ENCODE peak calls at places on chromosomes 4 and X, in four cellular contexts. One of them, this sample, is unnamed.

GRCh38 chr4:145554691-145555090 is 64.5 kb upstream of the MMAA start:
- DNase-seq in fibroblast of the aortic adventitia: no peak
- DNase-seq in AG10803: no peak
- DNase-seq in HL-60: no peak
- DNase-seq in this sample: no peak

GRCh38 chr4:12459126-12459525 is 1025.0 kb downstream of the RAB28 start:
- DNase-seq in AG10803: no peak
- DNase-seq in fibroblast of the aortic adventitia: no peak
- DNase-seq in HL-60: no peak
- DNase-seq in this sample: no peak

GRCh38 chrX:57587607-57588006 is 4.2 kb upstream of the ZXDB start:
- DNase-seq in fibroblast of the aortic adventitia: no peak
- DNase-seq in AG10803: no peak
- DNase-seq in HL-60: no peak
- DNase-seq in this sample: no peak

GRCh38 chr4:141905751-141906150 is 269.4 kb downstream of the IL15 start:
- DNase-seq in fibroblast of the aortic adventitia: peak
- DNase-seq in HL-60: no peak
- DNase-seq in AG10803: peak
- DNase-seq in this sample: peak

GRCh38 chrX:132956421-132957210 is 1.8 kb downstream of the HS6ST2 start:
- DNase-seq in AG10803: no peak
- DNase-seq in HL-60: no peak
- DNase-seq in fibroblast of the aortic adventitia: no peak
- DNase-seq in this sample: no peak

GRCh38 chr4:153310793-153311192 is 33.7 kb upstream of the MND1 start:
- DNase-seq in fibroblast of the aortic adventitia: no peak
- DNase-seq in HL-60: no peak
- DNase-seq in AG10803: no peak
- DNase-seq in this sample: no peak

GRCh38 chrX:25858273-25858880 is 279.8 kb upstream of the MAGEB18 start:
- DNase-seq in AG10803: peak
- DNase-seq in fibroblast of the aortic adventitia: peak
- DNase-seq in HL-60: no peak
- DNase-seq in this sample: no peak

GRCh38 chrX:117895418-117895817 is 221.2 kb downstream of the KLHL13 start:
- DNase-seq in HL-60: no peak
- DNase-seq in AG10803: no peak
- DNase-seq in fibroblast of the aortic adventitia: no peak
- DNase-seq in this sample: no peak

GRCh38 chr4:84578540-84579409 is 4.2 kb upstream of the CDS1 start:
- DNase-seq in fibroblast of the aortic adventitia: peak
- DNase-seq in HL-60: peak
- DNase-seq in AG10803: peak
- DNase-seq in this sample: peak

GRCh38 chr4:48489683-48490011 is 405 bp upstream of the ZAR1 start:
- DNase-seq in AG10803: no peak
- DNase-seq in fibroblast of the aortic adventitia: no peak
- DNase-seq in HL-60: no peak
- DNase-seq in this sample: no peak

GRCh38 chrX:2958199-2958598 is 29.1 kb upstream of the ARSD start:
- DNase-seq in fibroblast of the aortic adventitia: no peak
- DNase-seq in AG10803: no peak
- DNase-seq in HL-60: no peak
- DNase-seq in this sample: no peak

GRCh38 chrX:135740683-135741149 is 27.3 kb downstream of the CT45A3 start:
- DNase-seq in fibroblast of the aortic adventitia: no peak
- DNase-seq in HL-60: peak
- DNase-seq in AG10803: no peak
- DNase-seq in this sample: no peak

GRCh38 chr4:172698256-172698655 is 470.4 kb upstream of the GALNT7 start:
- DNase-seq in HL-60: no peak
- DNase-seq in fibroblast of the aortic adventitia: no peak
- DNase-seq in AG10803: no peak
- DNase-seq in this sample: no peak

GRCh38 chr4:67861513-67861912 is 22.3 kb downstream of the TMPRSS11D start:
- DNase-seq in HL-60: no peak
- DNase-seq in fibroblast of the aortic adventitia: no peak
- DNase-seq in AG10803: no peak
- DNase-seq in this sample: no peak

GRCh38 chr4:17280266-17280665 is 231.6 kb downstream of the QDPR start:
- DNase-seq in HL-60: no peak
- DNase-seq in fibroblast of the aortic adventitia: no peak
- DNase-seq in AG10803: no peak
- DNase-seq in this sample: no peak
- TF ChIP-seq CTCF in HL-60: no peak
- TF ChIP-seq CTCF in fibroblast of the aortic adventitia: no peak
- TF ChIP-seq CTCF in AG10803: no peak
- TF ChIP-seq CTCF in this sample: no peak

GRCh38 chrX:109632906-109633504 is 8.0 kb upstream of the KCNE5 start:
- DNase-seq in AG10803: peak
- DNase-seq in fibroblast of the aortic adventitia: peak
- DNase-seq in HL-60: no peak
- DNase-seq in this sample: no peak
- TF ChIP-seq CTCF in AG10803: peak
- TF ChIP-seq CTCF in fibroblast of the aortic adventitia: peak
- TF ChIP-seq CTCF in HL-60: no peak
- TF ChIP-seq CTCF in this sample: peak

GRCh38 chr4:8107146-8107657 is 51.4 kb downstream of the ABLIM2 start:
- DNase-seq in HL-60: no peak
- DNase-seq in AG10803: no peak
- DNase-seq in fibroblast of the aortic adventitia: no peak
- DNase-seq in this sample: no peak

GRCh38 chr4:8108261-8108660 is 50.4 kb downstream of the ABLIM2 start:
- DNase-seq in HL-60: no peak
- DNase-seq in AG10803: no peak
- DNase-seq in fibroblast of the aortic adventitia: no peak
- DNase-seq in this sample: no peak

GRCh38 chr4:8108991-8109390 is 49.6 kb downstream of the ABLIM2 start:
- DNase-seq in HL-60: no peak
- DNase-seq in AG10803: no peak
- DNase-seq in fibroblast of the aortic adventitia: no peak
- DNase-seq in this sample: no peak

GRCh38 chr4:8110071-8110986 is 48.3 kb downstream of the ABLIM2 start:
- DNase-seq in fibroblast of the aortic adventitia: no peak
- DNase-seq in AG10803: no peak
- DNase-seq in HL-60: no peak
- DNase-seq in this sample: no peak

GRCh38 chr4:8109406-8110065 is 49.1 kb downstream of the ABLIM2 start:
- DNase-seq in HL-60: no peak
- DNase-seq in fibroblast of the aortic adventitia: no peak
- DNase-seq in AG10803: no peak
- DNase-seq in this sample: no peak
- TF ChIP-seq CTCF in HL-60: no peak
- TF ChIP-seq CTCF in fibroblast of the aortic adventitia: no peak
- TF ChIP-seq CTCF in AG10803: no peak
- TF ChIP-seq CTCF in this sample: no peak

GRCh38 chr4:122224348-122224747 is 72.2 kb downstream of the BLTP1 start:
- DNase-seq in fibroblast of the aortic adventitia: peak
- DNase-seq in HL-60: no peak
- DNase-seq in AG10803: peak
- DNase-seq in this sample: no peak
- TF ChIP-seq CTCF in fibroblast of the aortic adventitia: peak
- TF ChIP-seq CTCF in HL-60: no peak
- TF ChIP-seq CTCF in AG10803: peak
- TF ChIP-seq CTCF in this sample: peak

DNA sequence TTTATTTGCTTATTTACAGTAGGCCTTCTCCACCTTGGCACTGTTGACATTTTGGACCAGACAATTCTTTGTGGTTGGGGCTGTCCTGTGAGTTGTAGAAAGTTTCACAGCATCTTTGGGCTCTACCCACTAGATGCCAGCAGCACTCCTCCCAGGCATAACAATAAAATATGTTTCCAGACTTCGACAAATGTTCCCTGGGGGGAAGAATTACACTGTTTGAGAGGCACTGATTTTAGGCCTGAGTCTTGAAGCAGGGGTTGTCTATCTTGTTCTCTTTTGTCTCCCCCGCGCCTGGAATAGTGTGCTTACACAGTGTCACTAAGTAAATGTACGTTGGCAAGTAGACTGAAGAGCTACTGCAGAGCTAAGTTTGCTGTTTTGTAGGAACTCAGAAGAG is 254.4 kb upstream of the BOD1L1 start:
- DNase-seq in HL-60: no peak
- DNase-seq in fibroblast of the aortic adventitia: peak
- DNase-seq in AG10803: no peak
- DNase-seq in this sample: no peak
- TF ChIP-seq CTCF in HL-60: no peak
- TF ChIP-seq CTCF in fibroblast of the aortic adventitia: peak
- TF ChIP-seq CTCF in AG10803: peak
- TF ChIP-seq CTCF in this sample: peak

GRCh38 chrX:9340619-9341304 is 124.1 kb upstream of the TBL1X start:
- DNase-seq in fibroblast of the aortic adventitia: peak
- DNase-seq in HL-60: peak
- DNase-seq in AG10803: peak
- DNase-seq in this sample: no peak

GRCh38 chrX:9343971-9344370 is 120.9 kb upstream of the TBL1X start:
- DNase-seq in HL-60: no peak
- DNase-seq in fibroblast of the aortic adventitia: no peak
- DNase-seq in AG10803: no peak
- DNase-seq in this sample: no peak

GRCh38 chrX:9339603-9340569 is 125.0 kb upstream of the TBL1X start:
- DNase-seq in AG10803: no peak
- DNase-seq in HL-60: no peak
- DNase-seq in fibroblast of the aortic adventitia: peak
- DNase-seq in this sample: no peak

GRCh38 chrX:9342581-9343051 is 122.2 kb upstream of the TBL1X start:
- DNase-seq in AG10803: peak
- DNase-seq in HL-60: peak
- DNase-seq in fibroblast of the aortic adventitia: peak
- DNase-seq in this sample: no peak

DNA sequence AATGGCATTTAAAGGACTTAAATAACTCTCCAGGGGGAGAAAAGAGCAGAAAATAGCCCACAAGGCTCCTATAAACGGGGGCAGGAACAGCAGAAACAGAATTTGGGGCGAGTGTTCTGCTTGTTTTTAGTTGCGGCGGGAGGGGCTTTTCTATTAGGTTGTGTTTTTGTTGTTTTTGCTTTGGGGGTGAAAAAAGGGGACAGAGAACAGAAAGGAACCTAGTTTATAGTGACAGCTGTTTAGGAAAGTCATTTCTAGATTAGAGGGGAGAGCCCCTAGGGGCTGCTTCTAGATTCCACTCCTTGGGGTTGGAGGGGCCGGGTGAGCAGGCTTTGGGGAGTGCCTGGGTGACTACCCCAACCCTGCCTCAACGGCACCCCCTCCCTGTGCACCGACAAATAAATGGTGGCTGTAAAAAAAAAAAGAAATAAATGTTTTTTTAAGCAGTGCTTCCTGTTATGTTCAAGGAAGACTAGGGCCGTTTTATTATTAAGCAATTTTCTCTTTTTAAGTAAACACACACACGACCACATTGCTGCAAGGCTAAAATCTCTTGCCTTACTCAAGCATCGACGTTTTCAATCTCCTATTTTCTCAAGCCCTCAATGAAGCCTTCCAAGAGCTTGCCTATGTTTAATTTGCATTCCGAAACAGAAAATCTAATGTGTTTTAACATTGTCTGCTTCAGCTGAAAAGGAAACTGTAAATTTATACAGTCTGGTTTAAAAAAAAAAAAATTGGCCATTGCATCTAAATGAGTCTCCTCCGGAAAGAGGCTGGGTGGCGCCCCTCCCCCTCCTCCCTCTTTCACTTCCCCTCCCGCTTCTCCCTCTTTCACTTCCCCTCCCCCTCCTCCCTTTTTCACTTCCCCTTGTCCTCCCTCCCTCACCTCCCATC is 123.3 kb upstream of the TBL1X start:
- DNase-seq in HL-60: peak
- DNase-seq in fibroblast of the aortic adventitia: peak
- DNase-seq in AG10803: peak
- DNase-seq in this sample: no peak
- TF ChIP-seq CTCF in HL-60: no peak
- TF ChIP-seq CTCF in fibroblast of the aortic adventitia: no peak
- TF ChIP-seq CTCF in AG10803: no peak
- TF ChIP-seq CTCF in this sample: no peak

DNA sequence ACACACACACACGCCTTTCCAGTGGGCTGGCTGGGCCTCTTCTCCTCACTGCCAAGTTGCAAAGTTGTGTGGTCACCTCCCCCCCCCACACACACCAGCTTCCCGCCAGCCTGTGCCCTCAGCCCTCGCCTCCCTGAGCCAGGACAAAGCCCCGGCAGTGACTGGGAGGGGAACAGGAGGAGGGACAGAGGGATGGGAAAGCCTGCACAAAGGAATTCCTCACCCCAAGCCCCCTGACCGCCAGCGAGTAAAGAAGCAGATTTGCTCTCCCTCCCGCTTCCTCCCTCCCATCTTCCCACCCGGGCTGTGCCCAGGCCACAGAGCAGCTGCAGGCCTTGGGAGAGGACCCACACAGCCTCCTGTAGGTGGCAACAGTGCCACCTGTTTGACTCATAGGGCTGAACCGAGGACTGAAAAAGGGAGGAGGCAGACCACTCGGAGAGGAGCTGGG is at the start of gene GDPD2:
- DNase-seq in HL-60: peak
- DNase-seq in fibroblast of the aortic adventitia: peak
- DNase-seq in AG10803: no peak
- DNase-seq in this sample: no peak
- TF ChIP-seq CTCF in HL-60: no peak
- TF ChIP-seq CTCF in fibroblast of the aortic adventitia: no peak
- TF ChIP-seq CTCF in AG10803: peak
- TF ChIP-seq CTCF in this sample: no peak

GRCh38 chrX:150683112-150683511 is 10.1 kb upstream of the MTMR1 start:
- DNase-seq in AG10803: no peak
- DNase-seq in fibroblast of the aortic adventitia: no peak
- DNase-seq in HL-60: no peak
- DNase-seq in this sample: no peak

GRCh38 chrX:150680974-150681373 is 12.2 kb upstream of the MTMR1 start:
- DNase-seq in HL-60: no peak
- DNase-seq in fibroblast of the aortic adventitia: peak
- DNase-seq in AG10803: no peak
- DNase-seq in this sample: no peak

GRCh38 chrX:150688911-150689451 is 4.2 kb upstream of the MTMR1 start:
- DNase-seq in HL-60: no peak
- DNase-seq in fibroblast of the aortic adventitia: peak
- DNase-seq in AG10803: peak
- DNase-seq in this sample: peak

DNA sequence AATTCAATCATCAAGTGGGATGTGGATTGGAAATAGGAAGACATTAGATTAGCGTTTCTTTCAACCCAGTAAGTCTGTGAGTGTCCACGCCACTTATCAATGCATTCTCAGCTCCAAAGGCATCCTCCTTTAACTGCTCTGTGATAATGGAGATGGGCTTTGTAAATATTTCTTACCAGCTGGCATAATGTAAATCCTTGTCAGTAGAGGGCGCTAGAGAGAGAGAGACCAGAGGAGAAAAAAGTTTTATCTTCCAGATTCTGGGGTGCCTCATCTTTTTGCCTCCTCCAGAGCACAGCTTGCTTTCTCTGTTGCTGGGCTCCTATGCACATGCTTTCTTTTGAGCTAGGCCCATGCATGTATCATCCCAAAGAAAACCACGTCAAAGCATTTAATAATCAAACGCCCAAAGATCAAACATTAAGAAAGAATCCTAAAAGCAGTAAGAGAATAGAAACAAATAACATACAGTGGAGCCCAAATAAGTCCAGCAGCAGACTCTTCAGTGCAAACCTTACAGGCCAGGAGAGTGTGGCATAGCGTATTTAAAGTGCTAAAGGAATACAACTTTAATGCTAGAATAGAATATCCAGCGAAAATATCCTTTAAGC is 9.6 kb upstream of the MTMR1 start:
- DNase-seq in HL-60: peak
- DNase-seq in fibroblast of the aortic adventitia: peak
- DNase-seq in AG10803: no peak
- DNase-seq in this sample: no peak
- TF ChIP-seq CTCF in HL-60: peak
- TF ChIP-seq CTCF in fibroblast of the aortic adventitia: peak
- TF ChIP-seq CTCF in AG10803: peak
- TF ChIP-seq CTCF in this sample: peak

This sample was measured in AG09319.